ENCODE peak calls at places on chromosomes 4 and X, in four cellular contexts. R is fibroblast of mammary gland; A is activated naive CD4-positive, alpha-beta T cell treated with anti-CD3 and anti-CD28 coated beads for 36 hours; C is activated CD8-positive, alpha-beta memory T cell treated with anti-CD3 and anti-CD28 coated beads, Interleukin-2, amount 10 ng/mL, durations not matched to agents 7 days and 5 days. F is an unnamed sample.
A peak's percentile ranks its signal among the peaks of the same experiment; 100 is the strongest.

GRCh38 chrX:18428006-18428405 is 2.6 kb downstream of the CDKL5 start:
- DNase-seq in R (no peak), A (no peak), C (no peak), F (no peak)

GRCh38 chr4:26877417-26877816 is 16.8 kb downstream of the STIM2 start:
- DNase-seq in R (no peak), A (no peak), C (no peak), F (no peak)

GRCh38 chr4:149521611-149522010 is 294.0 kb downstream of the IQCM start:
- DNase-seq in R (peak; percentile 49), A (no peak), C (no peak), F (no peak)

GRCh38 chr4:137707626-137708025 is 175.3 kb upstream of the PCDH18 start:
- DNase-seq in R (peak; percentile 83), A (no peak), C (no peak), F (peak; percentile 60)

GRCh38 chr4:176778491-176778890 is 14.2 kb downstream of the VEGFC start:
- DNase-seq in R (peak; percentile 84), A (no peak), C (no peak), F (peak; percentile 83)

GRCh38 chr4:152998861-152999260 is 62.7 kb downstream of the FHDC1 start:
- DNase-seq in R (no peak), A (no peak), C (no peak), F (no peak)

GRCh38 chr4:39369301-39369700 is 3.1 kb upstream of the RFC1 start:
- DNase-seq in R (no peak), A (no peak), C (no peak), F (no peak)

GRCh38 chr4:42656736-42656985 is 244 bp downstream of the ATP8A1 start:
- DNase-seq in R (no peak), A (no peak), C (no peak), F (no peak)

GRCh38 chr4:4524364-4524763 is 17.5 kb downstream of the STX18 start:
- DNase-seq in R (no peak), A (peak; percentile 23), C (peak; percentile 83), F (peak; percentile 11)

GRCh38 chr4:140755811-140756291 is 334 bp downstream of the TBC1D9 start:
- DNase-seq in R (peak; percentile 35), A (peak; percentile 12), C (no peak), F (peak; percentile 46)

GRCh38 chr4:169410839-169411770 is 140.3 kb upstream of the SH3RF1 start:
- DNase-seq in R (peak; percentile 51), A (peak; percentile 83), C (peak; percentile 88), F (peak; percentile 85)

GRCh38 chrX:50067435-50068292 is 133.1 kb downstream of the AKAP4 start:
- DNase-seq in R (peak; percentile 36), A (no peak), C (no peak), F (peak; percentile 47)

GRCh38 chr4:184824081-184824775 is 1.5 kb downstream of the ACSL1 start:
- DNase-seq in R (peak; percentile 23), A (peak; percentile 24), C (no peak), F (peak; percentile 20)

GRCh38 chr4:3421470-3421869 is 20.3 kb upstream of the HGFAC start:
- DNase-seq in R (no peak), A (no peak), C (no peak), F (no peak)

GRCh38 chr4:30767147-30767546 is 47.0 kb downstream of the PCDH7 start:
- DNase-seq in R (no peak), A (no peak), C (no peak), F (no peak)

GRCh38 chr4:146105464-146105863 is 70.1 kb upstream of the LSM6 start:
- DNase-seq in R (no peak), A (no peak), C (no peak), F (no peak)

GRCh38 chrX:148567229-148567628 is 66.8 kb downstream of the AFF2 start:
- DNase-seq in R (no peak), A (no peak), C (no peak), F (peak; percentile 25)

GRCh38 chr4:140020457-140021361 is 133.3 kb downstream of the MAML3 start:
- DNase-seq in R (no peak), A (no peak), C (no peak), F (peak; percentile 17)

GRCh38 chr4:186918466-186918865 is 194.8 kb upstream of the FAT1 start:
- DNase-seq in R (no peak), A (no peak), C (no peak), F (no peak)

GRCh38 chr4:79249879-79250503 is 75.9 kb downstream of the NAA11 start:
- DNase-seq in R (no peak), A (no peak), C (no peak), F (no peak)

GRCh38 chrX:18620349-18620748 is 51.6 kb downstream of the RS1 start:
- DNase-seq in R (no peak), A (no peak), C (no peak), F (no peak)

GRCh38 chrX:150610446-150610845 is 42.0 kb downstream of the MTM1 start:
- DNase-seq in R (no peak), A (no peak), C (no peak), F (no peak)

GRCh38 chr4:185831125-185831815 is 19.3 kb upstream of the SORBS2 start:
- DNase-seq in R (no peak), A (no peak), C (no peak), F (no peak)

GRCh38 chr4:8383451-8384160 is 56.9 kb downstream of the ACOX3 start:
- DNase-seq in R (peak; percentile 36), A (no peak), C (no peak), F (peak; percentile 42)

F was measured in IMR-90.